ENCODE peak calls at places on chromosomes 3 and 15, in eight cellular contexts. One of them, this sample, is unnamed.

GRCh38 chr3:190323241-190323617 is 983 bp upstream of the CLDN1 start:
- DNase-seq in GM23248: no peak
- DNase-seq in CD4-positive, alpha-beta memory T cell: no peak
- DNase-seq in uterus: peak; percentile 27
- DNase-seq in stomach: peak; percentile 38
- DNase-seq in fibroblast of lung: peak; percentile 36
- DNase-seq in heart right ventricle: peak; percentile 10
- DNase-seq in breast epithelium: no peak
- DNase-seq in this sample: no peak

GRCh38 chr3:38551026-38551832 is 55.1 kb downstream of the EXOG start:
- DNase-seq in stomach: peak; percentile 11
- DNase-seq in heart right ventricle: no peak
- DNase-seq in CD4-positive, alpha-beta memory T cell: no peak
- DNase-seq in GM23248: no peak
- DNase-seq in fibroblast of lung: no peak
- DNase-seq in breast epithelium: no peak
- DNase-seq in uterus: no peak
- DNase-seq in this sample: no peak

GRCh38 chr15:92747047-92747446 is 91.5 kb upstream of the FAM174B start:
- DNase-seq in heart right ventricle: no peak
- DNase-seq in stomach: no peak
- DNase-seq in uterus: no peak
- DNase-seq in fibroblast of lung: no peak
- DNase-seq in breast epithelium: no peak
- DNase-seq in CD4-positive, alpha-beta memory T cell: no peak
- DNase-seq in GM23248: no peak
- DNase-seq in this sample: no peak

GRCh38 chr3:89261673-89262072 is 154.3 kb downstream of the EPHA3 start:
- DNase-seq in fibroblast of lung: no peak
- DNase-seq in stomach: no peak
- DNase-seq in GM23248: no peak
- DNase-seq in breast epithelium: no peak
- DNase-seq in uterus: no peak
- DNase-seq in CD4-positive, alpha-beta memory T cell: no peak
- DNase-seq in heart right ventricle: no peak
- DNase-seq in this sample: no peak

GRCh38 chr15:74831813-74832495 is 5.5 kb downstream of the CPLX3 start:
- DNase-seq in uterus: no peak
- DNase-seq in stomach: peak; percentile 39
- DNase-seq in breast epithelium: no peak
- DNase-seq in fibroblast of lung: no peak
- DNase-seq in GM23248: no peak
- DNase-seq in heart right ventricle: no peak
- DNase-seq in CD4-positive, alpha-beta memory T cell: no peak
- DNase-seq in this sample: peak; percentile 61

GRCh38 chr3:9404680-9405079 is 7.3 kb downstream of the SETD5 start:
- DNase-seq in stomach: no peak
- DNase-seq in CD4-positive, alpha-beta memory T cell: no peak
- DNase-seq in heart right ventricle: no peak
- DNase-seq in GM23248: no peak
- DNase-seq in uterus: no peak
- DNase-seq in fibroblast of lung: no peak
- DNase-seq in breast epithelium: no peak
- DNase-seq in this sample: no peak

GRCh38 chr3:36678216-36679013 is 85.9 kb downstream of the DCLK3 start:
- DNase-seq in GM23248: peak; percentile 71
- DNase-seq in CD4-positive, alpha-beta memory T cell: no peak
- DNase-seq in breast epithelium: no peak
- DNase-seq in fibroblast of lung: peak; percentile 86
- DNase-seq in heart right ventricle: no peak
- DNase-seq in stomach: no peak
- DNase-seq in uterus: no peak
- DNase-seq in this sample: no peak

GRCh38 chr3:161420746-161421145 is 49.4 kb upstream of the SPTSSB start:
- DNase-seq in heart right ventricle: no peak
- DNase-seq in stomach: peak; percentile 62
- DNase-seq in uterus: no peak
- DNase-seq in fibroblast of lung: peak; percentile 42
- DNase-seq in CD4-positive, alpha-beta memory T cell: no peak
- DNase-seq in GM23248: no peak
- DNase-seq in breast epithelium: no peak
- DNase-seq in this sample: no peak

GRCh38 chr3:25782938-25783660 is at the start of gene NGLY1:
- DNase-seq in stomach: peak; percentile 89
- DNase-seq in fibroblast of lung: peak; percentile 78
- DNase-seq in breast epithelium: peak; percentile 82
- DNase-seq in CD4-positive, alpha-beta memory T cell: peak; percentile 87
- DNase-seq in GM23248: peak; percentile 94
- DNase-seq in heart right ventricle: peak; percentile 81
- DNase-seq in uterus: peak; percentile 82
- DNase-seq in this sample: peak; percentile 78

GRCh38 chr3:179885950-179886349 is 150.8 kb downstream of the PEX5L start:
- DNase-seq in breast epithelium: no peak
- DNase-seq in fibroblast of lung: no peak
- DNase-seq in heart right ventricle: no peak
- DNase-seq in CD4-positive, alpha-beta memory T cell: no peak
- DNase-seq in stomach: no peak
- DNase-seq in uterus: no peak
- DNase-seq in GM23248: no peak
- DNase-seq in this sample: no peak

GRCh38 chr3:100966807-100967206 is 26.4 kb downstream of the ABI3BP start:
- DNase-seq in fibroblast of lung: no peak
- DNase-seq in stomach: no peak
- DNase-seq in heart right ventricle: no peak
- DNase-seq in GM23248: peak; percentile 50
- DNase-seq in uterus: no peak
- DNase-seq in breast epithelium: no peak
- DNase-seq in CD4-positive, alpha-beta memory T cell: no peak
- DNase-seq in this sample: no peak

GRCh38 chr3:188950832-188951489 is 220.8 kb upstream of the TPRG1 start:
- DNase-seq in breast epithelium: no peak
- DNase-seq in CD4-positive, alpha-beta memory T cell: no peak
- DNase-seq in heart right ventricle: peak; percentile 68
- DNase-seq in uterus: peak; percentile 74
- DNase-seq in stomach: peak; percentile 84
- DNase-seq in fibroblast of lung: peak; percentile 98
- DNase-seq in GM23248: peak; percentile 98
- DNase-seq in this sample: peak; percentile 38

GRCh38 chr3:140391041-140391440 is 286.8 kb upstream of the TRIM42 start:
- DNase-seq in stomach: no peak
- DNase-seq in heart right ventricle: no peak
- DNase-seq in CD4-positive, alpha-beta memory T cell: no peak
- DNase-seq in GM23248: no peak
- DNase-seq in breast epithelium: no peak
- DNase-seq in uterus: no peak
- DNase-seq in fibroblast of lung: no peak
- DNase-seq in this sample: no peak

GRCh38 chr3:99875925-99876781 is 58.5 kb downstream of the CMSS1 start:
- DNase-seq in uterus: peak; percentile 86
- DNase-seq in heart right ventricle: peak; percentile 84
- DNase-seq in fibroblast of lung: peak; percentile 79
- DNase-seq in stomach: peak; percentile 84
- DNase-seq in GM23248: peak; percentile 93
- DNase-seq in CD4-positive, alpha-beta memory T cell: peak; percentile 68
- DNase-seq in breast epithelium: peak; percentile 62
- DNase-seq in this sample: peak; percentile 48

GRCh38 chr3:154214320-154214719 is 93.1 kb downstream of the ARHGEF26 start:
- DNase-seq in stomach: no peak
- DNase-seq in uterus: no peak
- DNase-seq in GM23248: peak; percentile 69
- DNase-seq in breast epithelium: no peak
- DNase-seq in CD4-positive, alpha-beta memory T cell: no peak
- DNase-seq in fibroblast of lung: peak; percentile 20
- DNase-seq in heart right ventricle: no peak
- DNase-seq in this sample: no peak

GRCh38 chr15:85306946-85307686 is 73.3 kb upstream of the AKAP13 start:
- DNase-seq in heart right ventricle: no peak
- DNase-seq in fibroblast of lung: no peak
- DNase-seq in CD4-positive, alpha-beta memory T cell: no peak
- DNase-seq in uterus: no peak
- DNase-seq in GM23248: no peak
- DNase-seq in stomach: peak; percentile 39
- DNase-seq in breast epithelium: no peak
- DNase-seq in this sample: no peak

GRCh38 chr3:134426660-134427181 is 52.5 kb upstream of the AMOTL2 start:
- DNase-seq in breast epithelium: no peak
- DNase-seq in CD4-positive, alpha-beta memory T cell: no peak
- DNase-seq in fibroblast of lung: peak; percentile 94
- DNase-seq in uterus: no peak
- DNase-seq in heart right ventricle: no peak
- DNase-seq in stomach: no peak
- DNase-seq in GM23248: peak; percentile 96
- DNase-seq in this sample: no peak

GRCh38 chr15:51681303-51681963 is at the start of gene SCG3:
- DNase-seq in CD4-positive, alpha-beta memory T cell: peak; percentile 51
- DNase-seq in fibroblast of lung: peak; percentile 68
- DNase-seq in breast epithelium: peak; percentile 61
- DNase-seq in GM23248: peak; percentile 59
- DNase-seq in stomach: peak; percentile 81
- DNase-seq in uterus: peak; percentile 60
- DNase-seq in heart right ventricle: peak; percentile 81
- DNase-seq in this sample: peak; percentile 13

GRCh38 chr3:47984089-47984759 is 32.0 kb downstream of the MAP4 start:
- DNase-seq in CD4-positive, alpha-beta memory T cell: no peak
- DNase-seq in uterus: no peak
- DNase-seq in stomach: no peak
- DNase-seq in fibroblast of lung: peak; percentile 85
- DNase-seq in heart right ventricle: no peak
- DNase-seq in breast epithelium: no peak
- DNase-seq in GM23248: peak; percentile 91
- DNase-seq in this sample: no peak

GRCh38 chr3:47464603-47465002 is 11.1 kb downstream of the SCAP start:
- DNase-seq in stomach: no peak
- DNase-seq in uterus: no peak
- DNase-seq in fibroblast of lung: no peak
- DNase-seq in GM23248: no peak
- DNase-seq in breast epithelium: no peak
- DNase-seq in heart right ventricle: no peak
- DNase-seq in CD4-positive, alpha-beta memory T cell: no peak
- DNase-seq in this sample: no peak

GRCh38 chr3:161409069-161409468 is 37.8 kb upstream of the SPTSSB start:
- DNase-seq in fibroblast of lung: peak; percentile 27
- DNase-seq in stomach: no peak
- DNase-seq in breast epithelium: no peak
- DNase-seq in GM23248: peak; percentile 70
- DNase-seq in uterus: no peak
- DNase-seq in CD4-positive, alpha-beta memory T cell: no peak
- DNase-seq in heart right ventricle: peak; percentile 41
- DNase-seq in this sample: no peak

GRCh38 chr3:20511863-20512262 is 325.9 kb upstream of the SGO1 start:
- DNase-seq in uterus: no peak
- DNase-seq in GM23248: peak; percentile 86
- DNase-seq in CD4-positive, alpha-beta memory T cell: no peak
- DNase-seq in fibroblast of lung: peak; percentile 69
- DNase-seq in stomach: no peak
- DNase-seq in breast epithelium: no peak
- DNase-seq in heart right ventricle: peak; percentile 10
- DNase-seq in this sample: no peak

GRCh38 chr3:14245822-14246221 is 67.2 kb downstream of the LSM3 start:
- DNase-seq in uterus: no peak
- DNase-seq in heart right ventricle: no peak
- DNase-seq in CD4-positive, alpha-beta memory T cell: no peak
- DNase-seq in stomach: no peak
- DNase-seq in fibroblast of lung: no peak
- DNase-seq in breast epithelium: no peak
- DNase-seq in GM23248: no peak
- DNase-seq in this sample: no peak

GRCh38 chr3:55624238-55624637 is 137.1 kb upstream of the WNT5A start:
- DNase-seq in fibroblast of lung: peak; percentile 69
- DNase-seq in uterus: no peak
- DNase-seq in GM23248: peak; percentile 78
- DNase-seq in stomach: no peak
- DNase-seq in heart right ventricle: no peak
- DNase-seq in CD4-positive, alpha-beta memory T cell: no peak
- DNase-seq in breast epithelium: no peak
- DNase-seq in this sample: no peak
- H3K4me1 ChIP-seq in fibroblast of lung: no peaks in the 10 kb centered on the region
- H3K4me1 ChIP-seq in uterus: no peaks in the 10 kb centered on the region
- H3K4me1 ChIP-seq in GM23248: peaks cover 31% of the 10 kb centered on the region
- H3K4me1 ChIP-seq in stomach: no peaks in the 10 kb centered on the region
- H3K4me1 ChIP-seq in heart right ventricle: no peaks in the 10 kb centered on the region
- H3K4me1 ChIP-seq in CD4-positive, alpha-beta memory T cell: no peaks in the 10 kb centered on the region
- H3K4me1 ChIP-seq in breast epithelium: no peaks in the 10 kb centered on the region
- H3K4me1 ChIP-seq in this sample: no peaks in the 10 kb centered on the region

GRCh38 chr3:127784283-127784682 is 38.0 kb downstream of the MGLL start:
- DNase-seq in CD4-positive, alpha-beta memory T cell: no peak
- DNase-seq in fibroblast of lung: no peak
- DNase-seq in uterus: no peak
- DNase-seq in GM23248: no peak
- DNase-seq in breast epithelium: no peak
- DNase-seq in heart right ventricle: no peak
- DNase-seq in stomach: no peak
- DNase-seq in this sample: no peak
- H3K4me1 ChIP-seq in CD4-positive, alpha-beta memory T cell: no peaks in the 10 kb centered on the region
- H3K4me1 ChIP-seq in fibroblast of lung: peaks cover 46% of the 10 kb centered on the region
- H3K4me1 ChIP-seq in uterus: peaks cover 8% of the 10 kb centered on the region
- H3K4me1 ChIP-seq in GM23248: peaks cover 43% of the 10 kb centered on the region
- H3K4me1 ChIP-seq in breast epithelium: no peaks in the 10 kb centered on the region
- H3K4me1 ChIP-seq in heart right ventricle: peaks cover 99% of the 10 kb centered on the region
- H3K4me1 ChIP-seq in stomach: peaks cover 38% of the 10 kb centered on the region
- H3K4me1 ChIP-seq in this sample: peaks cover 94% of the 10 kb centered on the region

DNA sequence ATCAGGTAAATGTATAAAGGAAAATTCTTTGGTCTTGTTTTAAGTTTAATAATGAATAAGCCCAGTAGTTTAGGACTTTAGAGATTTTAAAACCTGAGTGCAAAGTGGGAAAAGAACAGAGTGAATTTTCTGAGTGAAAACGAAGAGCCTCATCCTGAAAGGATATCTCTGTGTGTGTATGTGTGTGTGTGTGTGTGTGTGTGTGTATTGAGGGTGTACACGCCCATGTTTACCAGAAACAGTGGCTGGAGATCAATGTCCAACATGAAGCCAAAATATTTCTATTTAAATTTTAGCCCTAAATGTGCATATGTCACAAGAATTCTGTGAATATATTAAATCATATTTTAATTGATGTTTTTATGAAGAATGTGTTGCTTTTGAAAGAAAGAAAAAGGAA is 549.9 kb downstream of the CADM2 start:
- DNase-seq in CD4-positive, alpha-beta memory T cell: no peak
- DNase-seq in breast epithelium: no peak
- DNase-seq in stomach: no peak
- DNase-seq in GM23248: no peak
- DNase-seq in uterus: no peak
- DNase-seq in fibroblast of lung: no peak
- DNase-seq in heart right ventricle: no peak
- DNase-seq in this sample: no peak
- H3K4me1 ChIP-seq in CD4-positive, alpha-beta memory T cell: no peaks in the 10 kb centered on the region
- H3K4me1 ChIP-seq in breast epithelium: no peaks in the 10 kb centered on the region
- H3K4me1 ChIP-seq in stomach: no peaks in the 10 kb centered on the region
- H3K4me1 ChIP-seq in GM23248: no peaks in the 10 kb centered on the region
- H3K4me1 ChIP-seq in uterus: no peaks in the 10 kb centered on the region
- H3K4me1 ChIP-seq in fibroblast of lung: no peaks in the 10 kb centered on the region
- H3K4me1 ChIP-seq in heart right ventricle: no peaks in the 10 kb centered on the region
- H3K4me1 ChIP-seq in this sample: peaks cover 6% of the 10 kb centered on the region

DNA sequence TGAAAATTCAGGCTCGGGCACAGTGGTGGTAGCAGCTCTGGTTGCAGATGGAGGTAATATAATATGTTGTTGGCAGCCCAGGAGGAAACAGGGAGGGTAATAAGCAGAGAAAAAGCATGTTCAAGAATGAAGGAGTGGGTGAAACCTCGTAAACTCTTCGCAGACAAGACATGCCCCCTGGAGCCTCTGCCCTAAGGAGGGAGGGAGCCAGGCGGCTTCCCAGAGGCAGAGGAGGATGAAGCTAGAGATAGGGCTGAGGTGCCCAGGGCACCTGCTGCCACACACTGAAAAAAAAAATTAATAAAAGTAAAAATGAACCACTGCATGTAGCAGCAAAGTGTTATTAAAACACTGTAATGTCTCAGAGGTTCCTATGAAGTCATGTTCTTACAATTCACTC is 137.3 kb downstream of the FOXP1 start:
- DNase-seq in GM23248: no peak
- DNase-seq in breast epithelium: no peak
- DNase-seq in CD4-positive, alpha-beta memory T cell: no peak
- DNase-seq in stomach: no peak
- DNase-seq in fibroblast of lung: no peak
- DNase-seq in heart right ventricle: no peak
- DNase-seq in uterus: no peak
- DNase-seq in this sample: no peak
- H3K4me1 ChIP-seq in GM23248: peaks cover 16% of the 10 kb centered on the region
- H3K4me1 ChIP-seq in breast epithelium: no peaks in the 10 kb centered on the region
- H3K4me1 ChIP-seq in CD4-positive, alpha-beta memory T cell: peaks cover 100% of the 10 kb centered on the region
- H3K4me1 ChIP-seq in stomach: peaks cover 12% of the 10 kb centered on the region
- H3K4me1 ChIP-seq in fibroblast of lung: peaks cover 7% of the 10 kb centered on the region
- H3K4me1 ChIP-seq in heart right ventricle: peaks cover 63% of the 10 kb centered on the region
- H3K4me1 ChIP-seq in uterus: no peaks in the 10 kb centered on the region
- H3K4me1 ChIP-seq in this sample: peaks cover 54% of the 10 kb centered on the region

This sample was measured in gastrocnemius medialis.